ENCODE peak calls at places on chromosomes 3 and 15, in five cellular contexts. P, H, D, Q and T are unnamed samples.

GRCh38 chr3:134149286-134149685 is 101.4 kb downstream of the RYK start:
- DNase-seq in P (no peak), H (no peak), D (no peak), Q (no peak), T (no peak)

GRCh38 chr15:81887913-81888312 is 157.9 kb downstream of the MEX3B start:
- DNase-seq in P (no peak), H (no peak), D (peak), Q (no peak), T (peak)

GRCh38 chr15:41599061-41599460 is 40.0 kb downstream of the TYRO3 start:
- DNase-seq in P (no peak), H (no peak), D (no peak), Q (no peak), T (no peak)

GRCh38 chr3:33218072-33218445 is 551 bp downstream of the SUSD5 start:
- DNase-seq in P (no peak), H (no peak), D (peak), Q (peak), T (no peak)

GRCh38 chr3:144011251-144011799 is 39.7 kb downstream of the DIPK2A start:
- DNase-seq in P (no peak), H (no peak), D (no peak), Q (no peak), T (no peak)

GRCh38 chr3:124883766-124884473 is 3.2 kb downstream of the ITGB5 start:
- DNase-seq in P (no peak), H (no peak), D (no peak), Q (no peak), T (no peak)

GRCh38 chr15:67927501-67928156 is 87.8 kb upstream of the RNU6-1 start:
- DNase-seq in P (no peak), H (no peak), D (peak), Q (no peak), T (peak)

GRCh38 chr3:191302451-191302850 is 26.7 kb upstream of the CCDC50 start:
- DNase-seq in P (no peak), H (no peak), D (no peak), Q (no peak), T (no peak)

GRCh38 chr3:45884368-45885201 is 1.8 kb upstream of the CCR9 start:
- DNase-seq in P (no peak), H (no peak), D (no peak), Q (no peak), T (no peak)

GRCh38 chr15:56208641-56209155 is 35.0 kb downstream of the RFX7 start:
- DNase-seq in P (no peak), H (no peak), D (no peak), Q (no peak), T (no peak)

GRCh38 chr15:34348735-34349300 is 5.7 kb downstream of the NUTM1 start:
- DNase-seq in P (no peak), H (no peak), D (no peak), Q (no peak), T (no peak)

GRCh38 chr3:186261638-186262037 is 100.4 kb downstream of the DGKG start:
- DNase-seq in P (no peak), H (peak), D (no peak), Q (no peak), T (no peak)

GRCh38 chr3:150577854-150578253 is 25.3 kb upstream of the SELENOT start:
- DNase-seq in P (no peak), H (no peak), D (peak), Q (no peak), T (no peak)

GRCh38 chr3:146161725-146162047 is 702 bp upstream of the PLOD2 start:
- DNase-seq in P (peak), H (peak), D (peak), Q (peak), T (no peak)

GRCh38 chr15:35181538-35181937 is 96.4 kb upstream of the NANOGP8 start:
- DNase-seq in P (no peak), H (no peak), D (peak), Q (no peak), T (no peak)